ENCODE peak calls at places on chromosomes 5 and 9, in seven cellular contexts. Z, W, D, N, U, V and S are unnamed samples.

GRCh38 chr5:152527358-152528048 is 122.4 kb upstream of the NMUR2 start:
- DNase-seq in N (no peak), V (no peak), Z (no peak), U (no peak), W (no peak), D (no peak), S (no peak)

GRCh38 chr9:2526071-2526862 is 95.3 kb upstream of the VLDLR start:
- DNase-seq in D (no peak), Z (no peak), W (peak; percentile 15), V (no peak), N (no peak), U (peak; percentile 24), S (no peak)

GRCh38 chr5:79611046-79611829 is 1.0 kb upstream of the TENT2 start:
- DNase-seq in U (peak; percentile 3), W (no peak), N (no peak), Z (no peak), D (no peak), V (no peak), S (no peak)

GRCh38 chr9:133048595-133048994 is 13.2 kb upstream of the CEL start:
- DNase-seq in U (peak; percentile 44), N (no peak), V (peak; percentile 42), Z (peak; percentile 46), W (no peak), D (peak; percentile 30), S (no peak)

GRCh38 chr9:116219686-116220085 is 66.1 kb downstream of the PAPPA start:
- DNase-seq in W (peak; percentile 60), V (no peak), D (no peak), Z (no peak), N (no peak), U (no peak), S (no peak)

GRCh38 chr9:38038307-38039089 is 30.5 kb downstream of the SHB start:
- DNase-seq in V (no peak), W (no peak), U (no peak), N (no peak), D (no peak), Z (no peak), S (no peak)

GRCh38 chr9:445033-445432 is 230.4 kb downstream of the DOCK8 start:
- DNase-seq in Z (no peak), V (no peak), W (peak; percentile 84), N (no peak), D (no peak), U (no peak), S (no peak)

GRCh38 chr5:54446169-54446786 is 9.2 kb upstream of the HSPB3 start:
- DNase-seq in Z (no peak), U (no peak), V (no peak), D (no peak), N (no peak), W (no peak), S (no peak)

GRCh38 chr5:143946821-143947220 is 134.9 kb downstream of the HMHB1 start:
- DNase-seq in Z (no peak), V (no peak), W (peak; percentile 41), U (peak; percentile 25), D (no peak), N (no peak), S (no peak)

GRCh38 chr9:37995348-37995737 is 73.7 kb downstream of the SHB start:
- DNase-seq in U (no peak), V (no peak), D (no peak), W (no peak), N (no peak), Z (no peak), S (no peak)

GRCh38 chr9:93658184-93658925 is 82.0 kb downstream of the PHF2 start:
- DNase-seq in U (no peak), N (no peak), D (no peak), Z (no peak), W (no peak), V (no peak), S (no peak)

GRCh38 chr5:134111741-134112647 is 2.5 kb upstream of the TCF7 start:
- DNase-seq in N (no peak), D (no peak), W (peak; percentile 68), V (no peak), U (peak; percentile 77), Z (no peak), S (peak; percentile 52)

GRCh38 chr5:71834575-71834974 is 115.5 kb downstream of the CARTPT start:
- DNase-seq in V (no peak), N (no peak), D (no peak), Z (no peak), U (no peak), W (no peak), S (no peak)

DNA sequence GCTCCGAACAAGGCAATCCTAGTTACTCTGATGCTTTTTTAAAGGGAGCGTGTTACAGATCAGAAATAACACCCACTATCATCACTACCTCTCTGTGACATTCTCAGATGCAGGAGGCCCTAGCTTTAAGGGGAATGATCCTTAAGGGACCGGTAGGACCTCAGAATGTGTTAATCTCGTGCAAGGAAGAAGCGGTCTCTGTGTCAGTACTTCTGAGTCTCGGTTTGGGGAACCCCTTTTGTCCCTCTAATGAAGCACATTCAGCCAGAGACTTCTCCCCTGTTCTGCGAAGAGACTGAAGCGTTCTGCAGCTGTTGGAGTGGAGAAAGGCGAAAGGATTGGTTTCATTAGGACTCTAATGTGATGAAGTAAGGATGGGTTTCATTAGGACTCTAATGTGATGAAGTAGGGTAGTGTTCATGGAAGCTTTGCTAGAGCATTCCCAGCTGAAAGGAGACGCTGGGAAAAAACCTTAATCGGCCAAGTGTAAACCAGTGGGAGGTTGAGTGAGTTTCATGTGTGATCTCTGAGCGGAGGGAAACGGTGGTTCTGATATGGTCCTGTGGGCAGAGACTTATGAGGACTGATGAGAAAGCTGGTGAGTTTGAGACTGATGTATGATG is 1.6 kb downstream of the PIP5K1B start:
- DNase-seq in V (peak; percentile 19), Z (no peak), U (no peak), W (no peak), D (no peak), N (no peak), S (no peak)
- H3K4me3 ChIP-seq in V (peak overlapping the region; percentile 82), Z (no peak overlapping the region), U (no peak overlapping the region), W (no peak overlapping the region), D (no peak overlapping the region), N (no peak overlapping the region), S (no peak overlapping the region)

GRCh38 chr5:159199225-159199624 is 10.1 kb downstream of the RNF145 start:
- DNase-seq in N (no peak), W (no peak), V (no peak), D (no peak), U (no peak), Z (no peak), S (no peak)

GRCh38 chr5:159195775-159196174 is 13.6 kb downstream of the RNF145 start:
- DNase-seq in U (no peak), Z (no peak), D (no peak), V (no peak), N (no peak), W (no peak), S (no peak)

GRCh38 chr5:159199780-159200179 is 9.6 kb downstream of the RNF145 start:
- DNase-seq in U (no peak), Z (no peak), N (no peak), V (no peak), D (no peak), W (no peak), S (no peak)

GRCh38 chr5:159202151-159202550 is 7.2 kb downstream of the RNF145 start:
- DNase-seq in D (no peak), U (no peak), V (no peak), Z (no peak), W (no peak), N (no peak), S (no peak)

DNA sequence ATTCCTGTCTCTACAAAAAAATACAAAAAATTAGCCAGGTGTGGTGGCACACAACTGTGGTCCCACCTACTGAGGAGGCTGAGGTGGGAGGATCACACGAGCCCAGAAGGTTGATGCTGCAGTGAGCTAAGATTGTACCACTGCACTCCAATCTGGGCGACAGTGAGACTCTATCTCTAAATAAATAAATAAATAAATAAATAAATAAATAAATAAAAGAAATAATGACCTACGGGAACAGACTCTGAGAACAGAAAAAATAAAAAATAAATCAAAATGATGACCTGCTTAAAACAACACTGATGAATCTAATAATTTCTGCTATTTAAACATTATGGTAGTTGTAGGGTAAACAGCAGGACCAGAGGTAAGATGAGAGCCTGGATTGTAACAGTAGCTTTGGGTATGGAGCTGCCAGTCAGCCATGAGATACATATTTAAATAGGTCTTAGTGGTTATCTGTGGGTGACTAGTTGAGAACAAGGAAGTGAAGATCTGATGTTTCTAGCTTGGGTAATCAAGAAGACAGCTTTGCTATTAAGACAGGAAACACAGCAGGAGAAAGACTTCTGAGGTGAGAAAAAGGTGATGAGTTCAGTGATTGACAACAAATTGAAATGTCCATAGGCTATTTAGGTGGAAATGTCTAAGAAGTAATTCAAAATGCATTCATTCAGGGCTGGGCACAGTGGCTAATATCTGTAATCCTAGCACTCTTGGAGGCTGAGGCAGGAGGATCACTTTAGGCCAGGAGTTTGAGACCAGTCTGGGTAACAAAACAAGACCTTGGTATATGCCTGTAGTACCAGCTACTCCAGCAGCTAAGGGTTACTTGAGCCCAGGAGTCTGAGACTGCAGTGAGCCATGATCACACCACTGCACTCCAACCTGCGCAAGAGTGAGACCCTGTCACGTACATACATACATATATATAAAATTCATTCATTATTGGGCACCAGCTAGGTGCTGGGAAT is 11.0 kb downstream of the RNF145 start:
- DNase-seq in N (no peak), U (no peak), Z (no peak), W (no peak), D (no peak), V (peak; percentile 67), S (no peak)
- H3K4me2 ChIP-seq in N (no peak overlapping the region), U (no peak overlapping the region), Z (peak overlapping the region; percentile 4), W (no peak overlapping the region), D (no peak overlapping the region), V (peak overlapping the region; percentile 41), S (no peak overlapping the region)

DNA sequence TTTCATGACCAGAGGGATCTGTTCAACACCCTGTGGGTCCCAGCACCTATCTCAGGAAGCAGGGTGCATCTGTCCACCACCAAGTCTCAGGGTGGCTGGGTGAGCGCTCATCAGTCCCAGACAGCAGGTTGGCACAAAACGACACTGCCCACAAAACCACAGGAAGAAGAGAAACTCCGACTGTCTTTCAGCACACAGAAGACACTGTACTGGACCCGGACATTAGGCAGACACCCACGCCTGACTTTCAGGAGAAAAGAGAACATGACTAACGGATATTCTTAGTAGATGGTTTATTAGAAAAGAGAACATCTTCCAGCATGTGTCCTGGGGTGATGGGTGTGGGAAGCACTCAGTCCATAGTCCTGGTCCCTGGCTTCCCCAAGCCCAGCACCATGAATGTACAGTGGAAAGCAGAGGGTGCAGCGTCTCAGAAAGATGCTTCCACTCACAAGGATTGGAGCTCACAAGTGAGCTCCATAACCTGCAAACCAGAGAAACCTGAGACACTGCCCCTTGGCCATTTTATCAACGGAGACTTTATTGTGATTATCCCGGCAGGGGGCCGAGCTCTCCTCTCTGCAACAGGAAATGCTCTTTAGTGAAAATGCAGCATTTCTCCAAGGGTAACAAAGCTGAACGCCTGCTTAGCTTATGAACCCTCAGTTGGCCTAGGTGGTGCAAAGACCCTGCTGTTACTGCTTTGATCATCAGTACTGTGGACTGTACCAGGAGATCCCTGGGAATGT is 35.8 kb upstream of the LCP2 start:
- DNase-seq in U (peak; percentile 35), N (peak; percentile 18), V (no peak), W (no peak), Z (no peak), D (no peak), S (peak; percentile 50)
- H3K4me3 ChIP-seq in U (no peak overlapping the region), N (no peak overlapping the region), V (no peak overlapping the region), W (no peak overlapping the region), Z (no peak overlapping the region), D (no peak overlapping the region), S (no peak overlapping the region)

DNA sequence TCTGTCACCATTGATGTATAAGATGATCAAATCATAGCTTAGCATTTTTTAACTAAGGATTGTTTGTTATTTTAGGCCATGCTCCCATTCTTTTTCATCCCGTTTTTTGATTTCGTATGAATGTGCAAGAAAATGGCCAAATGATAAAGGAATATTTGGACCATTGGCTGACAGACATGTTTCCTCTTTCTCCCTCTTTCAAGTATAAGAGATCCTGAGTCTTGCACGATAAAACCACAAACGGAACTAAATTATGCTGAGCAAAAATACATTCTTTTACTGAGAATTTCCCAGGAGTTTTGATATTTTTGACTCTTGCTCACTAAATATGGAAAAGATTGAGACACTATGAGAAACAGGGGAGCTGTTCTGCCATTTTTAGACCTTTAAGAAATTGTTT is 90.4 kb upstream of the KLF9 start:
- DNase-seq in N (no peak), W (peak; percentile 6), Z (no peak), U (no peak), V (no peak), D (no peak), S (no peak)
- H3K4me2 ChIP-seq in N (no peak overlapping the region), W (no peak overlapping the region), Z (no peak overlapping the region), U (no peak overlapping the region), V (no peak overlapping the region), D (no peak overlapping the region), S (no peak overlapping the region)